ENCODE peak calls at places on chromosomes 7 and 10, in ten cellular contexts. One of them, this sample, is unnamed.
A peak's percentile ranks its signal among the peaks of the same experiment; 100 is the strongest.

GRCh38 chr10:127013696-127014095 is 108.5 kb downstream of the DOCK1 start:
- DNase-seq in mammary epithelial cell: peak; percentile 20
- DNase-seq in right cardiac atrium: no peak
- DNase-seq in keratinocyte: no peak
- DNase-seq in breast epithelium: no peak
- DNase-seq in IMR-90: no peak
- DNase-seq in neural progenitor cell: no peak
- DNase-seq in A549: no peak
- DNase-seq in cardiac fibroblast: no peak
- DNase-seq in body of pancreas: peak; percentile 13
- DNase-seq in this sample: no peak

GRCh38 chr10:43128958-43129706 is 9.1 kb upstream of the CSGALNACT2 start:
- DNase-seq in mammary epithelial cell: peak; percentile 81
- DNase-seq in right cardiac atrium: no peak
- DNase-seq in keratinocyte: peak; percentile 54
- DNase-seq in breast epithelium: peak; percentile 16
- DNase-seq in IMR-90: peak; percentile 98
- DNase-seq in neural progenitor cell: no peak
- DNase-seq in A549: no peak
- DNase-seq in cardiac fibroblast: peak; percentile 93
- DNase-seq in body of pancreas: no peak
- DNase-seq in this sample: peak; percentile 95

GRCh38 chr7:76121044-76121443 is 73.1 kb downstream of the MDH2 start:
- DNase-seq in mammary epithelial cell: no peak
- DNase-seq in right cardiac atrium: no peak
- DNase-seq in keratinocyte: no peak
- DNase-seq in breast epithelium: no peak
- DNase-seq in IMR-90: no peak
- DNase-seq in neural progenitor cell: peak; percentile 24
- DNase-seq in A549: no peak
- DNase-seq in cardiac fibroblast: no peak
- DNase-seq in body of pancreas: no peak
- DNase-seq in this sample: no peak

GRCh38 chr10:96873756-96874467 is 41.8 kb downstream of the LCOR start:
- DNase-seq in mammary epithelial cell: no peak
- DNase-seq in right cardiac atrium: no peak
- DNase-seq in keratinocyte: no peak
- DNase-seq in breast epithelium: no peak
- DNase-seq in IMR-90: no peak
- DNase-seq in neural progenitor cell: no peak
- DNase-seq in A549: no peak
- DNase-seq in cardiac fibroblast: no peak
- DNase-seq in body of pancreas: no peak
- DNase-seq in this sample: no peak

GRCh38 chr10:94481410-94481809 is 64.2 kb upstream of the HELLS start:
- DNase-seq in mammary epithelial cell: no peak
- DNase-seq in right cardiac atrium: no peak
- DNase-seq in keratinocyte: no peak
- DNase-seq in breast epithelium: no peak
- DNase-seq in IMR-90: no peak
- DNase-seq in neural progenitor cell: no peak
- DNase-seq in A549: no peak
- DNase-seq in cardiac fibroblast: no peak
- DNase-seq in body of pancreas: no peak
- DNase-seq in this sample: no peak

GRCh38 chr7:24842449-24843241 is 85.4 kb upstream of the GSDME start:
- DNase-seq in mammary epithelial cell: peak; percentile 43
- DNase-seq in right cardiac atrium: no peak
- DNase-seq in keratinocyte: no peak
- DNase-seq in breast epithelium: no peak
- DNase-seq in IMR-90: no peak
- DNase-seq in neural progenitor cell: peak; percentile 36
- DNase-seq in A549: no peak
- DNase-seq in cardiac fibroblast: peak; percentile 72
- DNase-seq in body of pancreas: no peak
- DNase-seq in this sample: no peak

GRCh38 chr10:84258034-84258695 is 13.3 kb downstream of the RGR start:
- DNase-seq in mammary epithelial cell: no peak
- DNase-seq in right cardiac atrium: no peak
- DNase-seq in keratinocyte: no peak
- DNase-seq in breast epithelium: no peak
- DNase-seq in IMR-90: no peak
- DNase-seq in neural progenitor cell: no peak
- DNase-seq in A549: no peak
- DNase-seq in cardiac fibroblast: no peak
- DNase-seq in body of pancreas: no peak
- DNase-seq in this sample: no peak

GRCh38 chr7:103048833-103049232 is 25.8 kb downstream of the FBXL13 start:
- DNase-seq in mammary epithelial cell: peak; percentile 17
- DNase-seq in right cardiac atrium: no peak
- DNase-seq in keratinocyte: no peak
- DNase-seq in breast epithelium: no peak
- DNase-seq in IMR-90: peak; percentile 20
- DNase-seq in neural progenitor cell: peak; percentile 57
- DNase-seq in A549: peak; percentile 50
- DNase-seq in cardiac fibroblast: peak; percentile 40
- DNase-seq in body of pancreas: no peak
- DNase-seq in this sample: no peak

GRCh38 chr7:116810267-116811116 is 51.9 kb upstream of the CAPZA2 start:
- DNase-seq in mammary epithelial cell: no peak
- DNase-seq in right cardiac atrium: no peak
- DNase-seq in keratinocyte: no peak
- DNase-seq in breast epithelium: no peak
- DNase-seq in IMR-90: no peak
- DNase-seq in neural progenitor cell: no peak
- DNase-seq in A549: peak; percentile 64
- DNase-seq in cardiac fibroblast: peak; percentile 31
- DNase-seq in body of pancreas: peak; percentile 35
- DNase-seq in this sample: no peak
- H3K4me3 ChIP-seq in mammary epithelial cell: no peak overlapping the region
- H3K4me3 ChIP-seq in right cardiac atrium: no peak overlapping the region
- H3K4me3 ChIP-seq in keratinocyte: no peak overlapping the region
- H3K4me3 ChIP-seq in breast epithelium: no peak overlapping the region
- H3K4me3 ChIP-seq in IMR-90: no peak overlapping the region
- H3K4me3 ChIP-seq in neural progenitor cell: no peak overlapping the region
- H3K4me3 ChIP-seq in A549: no peak overlapping the region
- H3K4me3 ChIP-seq in cardiac fibroblast: no peak overlapping the region
- H3K4me3 ChIP-seq in body of pancreas: no peak overlapping the region
- H3K4me3 ChIP-seq in this sample: no peak overlapping the region

DNA sequence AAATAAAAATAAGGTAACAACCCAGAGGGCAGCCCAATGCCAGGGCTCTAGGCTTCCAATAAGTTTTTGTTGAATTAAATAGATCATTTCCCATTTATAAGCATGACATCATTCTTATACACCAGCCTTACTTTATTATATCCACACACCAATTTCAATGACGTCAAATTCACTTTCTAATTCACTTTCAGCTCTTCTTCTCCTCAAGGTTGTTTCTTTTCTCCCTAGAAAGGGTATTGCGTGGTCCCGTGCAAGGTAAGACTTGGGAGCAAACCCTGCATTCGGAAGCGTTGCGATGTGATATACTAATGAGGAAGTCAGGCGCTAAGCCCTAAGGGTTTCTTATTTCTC is 1.1 kb upstream of the DKK1 start:
- DNase-seq in mammary epithelial cell: no peak
- DNase-seq in right cardiac atrium: no peak
- DNase-seq in keratinocyte: no peak
- DNase-seq in breast epithelium: no peak
- DNase-seq in IMR-90: peak; percentile 6
- DNase-seq in neural progenitor cell: peak; percentile 24
- DNase-seq in A549: peak; percentile 39
- DNase-seq in cardiac fibroblast: no peak
- DNase-seq in body of pancreas: peak; percentile 7
- DNase-seq in this sample: no peak
- H3K4me3 ChIP-seq in mammary epithelial cell: peak overlapping the region; percentile 90
- H3K4me3 ChIP-seq in right cardiac atrium: peak overlapping the region; percentile 57
- H3K4me3 ChIP-seq in keratinocyte: peak overlapping the region; percentile 92
- H3K4me3 ChIP-seq in breast epithelium: peak overlapping the region; percentile 73
- H3K4me3 ChIP-seq in IMR-90: peak overlapping the region; percentile 81
- H3K4me3 ChIP-seq in neural progenitor cell: peak overlapping the region; percentile 57
- H3K4me3 ChIP-seq in A549: peak overlapping the region; percentile 83
- H3K4me3 ChIP-seq in cardiac fibroblast: peak overlapping the region; percentile 85
- H3K4me3 ChIP-seq in body of pancreas: no peak overlapping the region
- H3K4me3 ChIP-seq in this sample: peak overlapping the region; percentile 61

GRCh38 chr7:157873664-157874063 is 536.9 kb downstream of the DNAJB6 start:
- DNase-seq in mammary epithelial cell: no peak
- DNase-seq in right cardiac atrium: no peak
- DNase-seq in keratinocyte: no peak
- DNase-seq in breast epithelium: no peak
- DNase-seq in IMR-90: no peak
- DNase-seq in neural progenitor cell: no peak
- DNase-seq in A549: no peak
- DNase-seq in cardiac fibroblast: no peak
- DNase-seq in body of pancreas: no peak
- DNase-seq in this sample: no peak

GRCh38 chr7:157874208-157874816 is 537.5 kb downstream of the DNAJB6 start:
- DNase-seq in mammary epithelial cell: no peak
- DNase-seq in right cardiac atrium: no peak
- DNase-seq in keratinocyte: no peak
- DNase-seq in breast epithelium: no peak
- DNase-seq in IMR-90: no peak
- DNase-seq in neural progenitor cell: no peak
- DNase-seq in A549: no peak
- DNase-seq in cardiac fibroblast: no peak
- DNase-seq in body of pancreas: no peak
- DNase-seq in this sample: no peak

GRCh38 chr7:157876469-157877285 is 539.9 kb downstream of the DNAJB6 start:
- DNase-seq in mammary epithelial cell: no peak
- DNase-seq in right cardiac atrium: no peak
- DNase-seq in keratinocyte: no peak
- DNase-seq in breast epithelium: no peak
- DNase-seq in IMR-90: no peak
- DNase-seq in neural progenitor cell: peak; percentile 47
- DNase-seq in A549: peak; percentile 10
- DNase-seq in cardiac fibroblast: no peak
- DNase-seq in body of pancreas: no peak
- DNase-seq in this sample: no peak

GRCh38 chr7:157874870-157875229 is 538.0 kb downstream of the DNAJB6 start:
- DNase-seq in mammary epithelial cell: no peak
- DNase-seq in right cardiac atrium: no peak
- DNase-seq in keratinocyte: no peak
- DNase-seq in breast epithelium: no peak
- DNase-seq in IMR-90: no peak
- DNase-seq in neural progenitor cell: no peak
- DNase-seq in A549: no peak
- DNase-seq in cardiac fibroblast: no peak
- DNase-seq in body of pancreas: no peak
- DNase-seq in this sample: no peak

DNA sequence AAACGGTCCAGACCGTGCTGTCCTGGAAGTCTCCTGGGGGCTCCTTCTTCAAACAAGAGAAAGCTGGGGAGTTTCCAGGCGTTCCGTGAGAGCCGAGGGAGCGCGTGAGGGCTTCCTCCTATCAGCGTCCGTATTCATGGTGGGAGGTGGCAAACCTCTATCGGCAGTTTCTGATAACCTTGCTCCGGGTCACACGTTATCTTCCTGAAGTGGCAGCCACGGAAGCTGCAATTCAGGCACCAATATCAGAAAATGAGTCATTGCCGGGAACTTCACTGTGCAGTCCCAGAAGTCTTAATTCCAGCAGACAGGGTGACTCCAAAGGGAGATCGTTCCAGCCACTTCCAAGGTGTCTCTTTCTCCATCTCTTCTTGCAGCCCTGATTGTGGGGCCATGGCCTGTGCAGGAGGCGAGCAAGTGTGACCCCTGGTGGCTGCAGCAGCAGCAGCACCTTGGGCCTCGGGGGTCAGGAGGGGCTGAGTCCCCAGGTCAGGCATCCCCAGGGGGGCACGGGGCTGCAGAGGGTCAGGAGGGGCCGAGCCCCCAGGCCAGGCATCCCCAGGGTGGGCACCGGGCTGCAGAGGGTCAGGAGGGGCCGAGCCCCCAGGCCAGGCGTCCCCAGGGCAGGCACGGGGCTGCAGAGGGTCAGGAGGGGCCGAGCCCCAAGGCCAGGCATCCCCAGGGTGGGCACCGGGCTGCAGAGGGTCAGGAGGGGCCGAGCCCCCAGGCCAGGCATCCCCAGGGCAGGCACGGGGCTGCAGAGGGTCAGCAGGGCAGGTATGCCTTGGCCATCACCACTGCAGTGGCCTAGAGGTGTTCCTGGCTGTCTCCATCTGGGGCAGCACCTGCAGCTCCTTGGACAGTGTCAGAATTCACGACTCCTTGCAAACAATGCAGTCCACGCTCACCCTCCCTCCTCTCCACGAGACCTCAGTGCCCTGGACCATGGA is 538.7 kb downstream of the DNAJB6 start:
- DNase-seq in mammary epithelial cell: no peak
- DNase-seq in right cardiac atrium: peak; percentile 38
- DNase-seq in keratinocyte: no peak
- DNase-seq in breast epithelium: no peak
- DNase-seq in IMR-90: no peak
- DNase-seq in neural progenitor cell: peak; percentile 78
- DNase-seq in A549: peak; percentile 38
- DNase-seq in cardiac fibroblast: no peak
- DNase-seq in body of pancreas: no peak
- DNase-seq in this sample: no peak
- H3K4me3 ChIP-seq in mammary epithelial cell: no peak overlapping the region
- H3K4me3 ChIP-seq in right cardiac atrium: no peak overlapping the region
- H3K4me3 ChIP-seq in keratinocyte: no peak overlapping the region
- H3K4me3 ChIP-seq in breast epithelium: no peak overlapping the region
- H3K4me3 ChIP-seq in IMR-90: no peak overlapping the region
- H3K4me3 ChIP-seq in neural progenitor cell: no peak overlapping the region
- H3K4me3 ChIP-seq in A549: no peak overlapping the region
- H3K4me3 ChIP-seq in cardiac fibroblast: no peak overlapping the region
- H3K4me3 ChIP-seq in body of pancreas: no peak overlapping the region
- H3K4me3 ChIP-seq in this sample: no peak overlapping the region

GRCh38 chr10:8315619-8316021 is 261.1 kb downstream of the GATA3 start:
- DNase-seq in mammary epithelial cell: no peak
- DNase-seq in right cardiac atrium: no peak
- DNase-seq in keratinocyte: no peak
- DNase-seq in breast epithelium: no peak
- DNase-seq in IMR-90: no peak
- DNase-seq in neural progenitor cell: no peak
- DNase-seq in A549: no peak
- DNase-seq in cardiac fibroblast: no peak
- DNase-seq in body of pancreas: no peak
- DNase-seq in this sample: no peak

GRCh38 chr10:8319704-8320103 is 265.2 kb downstream of the GATA3 start:
- DNase-seq in mammary epithelial cell: no peak
- DNase-seq in right cardiac atrium: no peak
- DNase-seq in keratinocyte: no peak
- DNase-seq in breast epithelium: no peak
- DNase-seq in IMR-90: no peak
- DNase-seq in neural progenitor cell: no peak
- DNase-seq in A549: no peak
- DNase-seq in cardiac fibroblast: no peak
- DNase-seq in body of pancreas: no peak
- DNase-seq in this sample: no peak

GRCh38 chr10:8314486-8314885 is 260.0 kb downstream of the GATA3 start:
- DNase-seq in mammary epithelial cell: no peak
- DNase-seq in right cardiac atrium: no peak
- DNase-seq in keratinocyte: no peak
- DNase-seq in breast epithelium: no peak
- DNase-seq in IMR-90: no peak
- DNase-seq in neural progenitor cell: no peak
- DNase-seq in A549: no peak
- DNase-seq in cardiac fibroblast: no peak
- DNase-seq in body of pancreas: no peak
- DNase-seq in this sample: no peak

GRCh38 chr10:8312861-8313260 is 258.4 kb downstream of the GATA3 start:
- DNase-seq in mammary epithelial cell: peak; percentile 23
- DNase-seq in right cardiac atrium: no peak
- DNase-seq in keratinocyte: peak; percentile 11
- DNase-seq in breast epithelium: no peak
- DNase-seq in IMR-90: peak; percentile 24
- DNase-seq in neural progenitor cell: no peak
- DNase-seq in A549: no peak
- DNase-seq in cardiac fibroblast: peak; percentile 80
- DNase-seq in body of pancreas: no peak
- DNase-seq in this sample: no peak

GRCh38 chr10:8316284-8316683 is 261.8 kb downstream of the GATA3 start:
- DNase-seq in mammary epithelial cell: no peak
- DNase-seq in right cardiac atrium: no peak
- DNase-seq in keratinocyte: no peak
- DNase-seq in breast epithelium: no peak
- DNase-seq in IMR-90: no peak
- DNase-seq in neural progenitor cell: no peak
- DNase-seq in A549: no peak
- DNase-seq in cardiac fibroblast: no peak
- DNase-seq in body of pancreas: no peak
- DNase-seq in this sample: no peak
- H3K4me3 ChIP-seq in mammary epithelial cell: no peak overlapping the region
- H3K4me3 ChIP-seq in right cardiac atrium: no peak overlapping the region
- H3K4me3 ChIP-seq in keratinocyte: no peak overlapping the region
- H3K4me3 ChIP-seq in breast epithelium: no peak overlapping the region
- H3K4me3 ChIP-seq in IMR-90: no peak overlapping the region
- H3K4me3 ChIP-seq in neural progenitor cell: no peak overlapping the region
- H3K4me3 ChIP-seq in A549: no peak overlapping the region
- H3K4me3 ChIP-seq in cardiac fibroblast: no peak overlapping the region
- H3K4me3 ChIP-seq in body of pancreas: no peak overlapping the region
- H3K4me3 ChIP-seq in this sample: no peak overlapping the region